ENCODE peak calls at places on chromosomes 7 and 10, in seven cellular contexts. S is nucleus accumbens, A is NCI-H460, G is ovary, Q is GM10248, E is tibial nerve, O is substantia nigra. T is an unnamed sample.

GRCh38 chr7:70595741-70596574 is 536.0 kb upstream of the GALNT17 start:
- DNase-seq in S (peak), G (no peak), O (no peak), A (no peak), E (no peak), Q (peak), T (no peak)

GRCh38 chr7:42685911-42686310 is 226.0 kb downstream of the C7orf25 start:
- DNase-seq in Q (no peak), G (no peak), E (no peak), O (no peak), S (no peak), A (no peak), T (no peak)

GRCh38 chr10:78470267-78471103 is 436.8 kb downstream of the RPS24 start:
- DNase-seq in G (no peak), Q (no peak), A (no peak), O (no peak), E (no peak), S (no peak), T (no peak)

GRCh38 chr10:45997557-45997956 is 25.3 kb downstream of the TIMM23 start:
- DNase-seq in O (no peak), S (no peak), Q (no peak), E (no peak), G (no peak), A (no peak), T (no peak)

GRCh38 chr7:144118341-144118740 is 4.6 kb upstream of the OR2A14 start:
- DNase-seq in G (no peak), E (no peak), O (no peak), Q (no peak), S (no peak), A (no peak), T (no peak)

GRCh38 chr7:142275028-142275427 is 17.2 kb upstream of the PRSS58 start:
- DNase-seq in S (no peak), Q (no peak), G (no peak), O (no peak), E (no peak), A (no peak), T (no peak)

GRCh38 chr10:68224810-68225209 is 7.1 kb downstream of the ATOH7 start:
- DNase-seq in E (no peak), Q (no peak), A (peak), O (no peak), S (no peak), G (no peak), T (no peak)

GRCh38 chr10:127344346-127344745 is 148.0 kb upstream of the INSYN2A start:
- DNase-seq in G (no peak), Q (no peak), E (no peak), S (no peak), O (no peak), A (no peak), T (no peak)

GRCh38 chr7:55192718-55193117 is 172.4 kb upstream of the LANCL2 start:
- DNase-seq in G (no peak), Q (no peak), E (no peak), O (no peak), S (no peak), A (no peak), T (no peak)

GRCh38 chr10:84562592-84562991 is 234.2 kb downstream of the CCSER2 start:
- DNase-seq in S (no peak), Q (no peak), G (no peak), O (no peak), A (no peak), E (no peak), T (no peak)

GRCh38 chr10:107966817-107967216 is 802.3 kb upstream of the SORCS1 start:
- DNase-seq in E (no peak), O (no peak), S (no peak), G (no peak), Q (no peak), A (no peak), T (no peak)

GRCh38 chr10:28991738-28992270 is 297.1 kb upstream of the LYZL1 start:
- DNase-seq in S (no peak), O (no peak), A (peak), Q (peak), G (no peak), E (no peak), T (no peak)

GRCh38 chr7:75718390-75719031 is 20.2 kb downstream of the HIP1 start:
- DNase-seq in Q (no peak), A (no peak), G (no peak), E (no peak), O (no peak), S (no peak), T (no peak)

GRCh38 chr10:22599048-22599561 is 115.3 kb downstream of the PIP4K2A start:
- DNase-seq in A (no peak), O (no peak), G (no peak), E (no peak), S (no peak), Q (no peak), T (no peak)

GRCh38 chr10:30456262-30456661 is 22.3 kb downstream of the MAP3K8 start:
- DNase-seq in O (no peak), S (peak), G (no peak), E (no peak), A (no peak), Q (peak), T (no peak)

GRCh38 chr10:88089498-88089897 is 226.1 kb downstream of the PTEN start:
- DNase-seq in Q (no peak), O (no peak), S (no peak), E (no peak), G (no peak), A (no peak), T (no peak)

GRCh38 chr7:90474284-90475210 is 5.1 kb downstream of the PTTG1IP2 start:
- DNase-seq in G (no peak), Q (no peak), A (peak), S (no peak), E (no peak), O (no peak), T (no peak)

GRCh38 chr10:114708717-114709352 is 50.8 kb upstream of the ABLIM1 start:
- DNase-seq in E (no peak), O (no peak), A (peak), G (no peak), S (no peak), Q (no peak), T (no peak)

GRCh38 chr10:78688221-78688944 is 380.4 kb upstream of the ZMIZ1 start:
- DNase-seq in G (no peak), A (no peak), S (no peak), E (no peak), Q (no peak), O (no peak), T (no peak)

GRCh38 chr7:151876112-151876898 is 610 bp downstream of the PRKAG2 start:
- DNase-seq in A (no peak), G (peak), S (peak), O (peak), Q (peak), E (peak), T (peak)

GRCh38 chr10:22978287-22978686 is 50.4 kb downstream of the ARMC3 start:
- DNase-seq in Q (no peak), G (no peak), S (no peak), O (no peak), A (no peak), E (no peak), T (no peak)

GRCh38 chr7:111730476-111731300 is 168.4 kb upstream of the IMMP2L start:
- DNase-seq in A (peak), O (no peak), G (no peak), Q (peak), E (no peak), S (no peak), T (no peak)

GRCh38 chr7:109479388-109479787 is 909.7 kb downstream of the DNAJB9 start:
- DNase-seq in G (no peak), S (no peak), E (no peak), Q (no peak), O (no peak), A (peak), T (no peak)

GRCh38 chr7:136605532-136606329 is 262.7 kb upstream of the CHRM2 start:
- DNase-seq in G (no peak), S (no peak), E (no peak), Q (no peak), A (no peak), O (no peak), T (no peak)

T was measured in amygdala.